ENCODE peak calls at places on chromosomes 7 and 10, in six cellular contexts. T is heart left ventricle, G is body of pancreas, F is right lobe of liver, V is tibial nerve, C is NB4. X is an unnamed sample.

GRCh38 chr7:151207315-151207714 is 3.0 kb downstream of the H2BK1 start:
- DNase-seq in V (no peak), C (no peak), G (no peak), F (no peak), T (no peak), X (no peak)

GRCh38 chr10:42475168-42476098 is 162.9 kb downstream of the ZNF33B start:
- DNase-seq in V (no peak), G (peak; percentile 11), T (no peak), F (no peak), C (no peak), X (no peak)

GRCh38 chr10:3782099-3782455 is 2.9 kb downstream of the KLF6 start:
- DNase-seq in G (no peak), V (no peak), F (no peak), T (no peak), C (no peak), X (no peak)

GRCh38 chr7:84117304-84117703 is 77.3 kb downstream of the SEMA3A start:
- DNase-seq in T (no peak), G (no peak), C (no peak), F (no peak), V (no peak), X (no peak)

GRCh38 chr7:101066858-101067227 is 18.4 kb upstream of the TRIM56 start:
- DNase-seq in C (no peak), G (no peak), F (no peak), T (no peak), V (no peak), X (no peak)

GRCh38 chr7:319267-319661 is 29.3 kb downstream of the FOXL3 start:
- DNase-seq in V (no peak), G (no peak), F (no peak), C (no peak), T (peak; percentile 48), X (no peak)

GRCh38 chr7:155713382-155713781 is 68.9 kb downstream of the RBM33 start:
- DNase-seq in F (peak; percentile 41), C (peak; percentile 17), G (peak; percentile 82), V (no peak), T (no peak), X (no peak)

GRCh38 chr7:53111061-53111460 is 75.6 kb downstream of the POM121L12 start:
- DNase-seq in T (no peak), C (no peak), F (no peak), G (no peak), V (no peak), X (no peak)

GRCh38 chr7:28748934-28749584 is 209.1 kb downstream of the TRIL start:
- DNase-seq in G (no peak), F (no peak), V (no peak), T (peak; percentile 32), C (peak; percentile 77), X (peak; percentile 77)

GRCh38 chr7:24877790-24878311 is 102.1 kb downstream of the OSBPL3 start:
- DNase-seq in C (no peak), G (no peak), F (no peak), V (peak; percentile 12), T (no peak), X (no peak)

GRCh38 chr7:158814637-158815036 is 14.7 kb downstream of the ESYT2 start:
- DNase-seq in F (no peak), G (no peak), C (peak; percentile 54), V (no peak), T (no peak), X (no peak)

GRCh38 chr7:22675917-22676343 is 51.1 kb upstream of the IL6 start:
- DNase-seq in V (no peak), F (no peak), T (no peak), G (no peak), C (no peak), X (no peak)

GRCh38 chr7:3154881-3155494 is 111.3 kb upstream of the CARD11 start:
- DNase-seq in C (peak; percentile 68), G (peak; percentile 47), F (no peak), V (peak; percentile 47), T (no peak), X (no peak)

GRCh38 chr7:107167483-107168232 is 1.1 kb upstream of the HBP1 start:
- DNase-seq in V (peak; percentile 68), G (peak; percentile 66), C (peak; percentile 84), T (no peak), F (peak; percentile 69), X (no peak)

GRCh38 chr7:107170051-107170661 is 1.4 kb downstream of the HBP1 start:
- DNase-seq in G (no peak), V (no peak), T (no peak), C (no peak), F (no peak), X (no peak)

GRCh38 chr7:107168233-107169119 is at the start of gene HBP1:
- DNase-seq in F (peak; percentile 97), T (peak; percentile 99), C (peak; percentile 100), V (peak; percentile 100), G (peak; percentile 99), X (peak; percentile 100)

GRCh38 chr7:107171496-107171895 is 2.7 kb downstream of the HBP1 start:
- DNase-seq in G (no peak), F (no peak), C (no peak), T (no peak), V (no peak), X (no peak)

DNA sequence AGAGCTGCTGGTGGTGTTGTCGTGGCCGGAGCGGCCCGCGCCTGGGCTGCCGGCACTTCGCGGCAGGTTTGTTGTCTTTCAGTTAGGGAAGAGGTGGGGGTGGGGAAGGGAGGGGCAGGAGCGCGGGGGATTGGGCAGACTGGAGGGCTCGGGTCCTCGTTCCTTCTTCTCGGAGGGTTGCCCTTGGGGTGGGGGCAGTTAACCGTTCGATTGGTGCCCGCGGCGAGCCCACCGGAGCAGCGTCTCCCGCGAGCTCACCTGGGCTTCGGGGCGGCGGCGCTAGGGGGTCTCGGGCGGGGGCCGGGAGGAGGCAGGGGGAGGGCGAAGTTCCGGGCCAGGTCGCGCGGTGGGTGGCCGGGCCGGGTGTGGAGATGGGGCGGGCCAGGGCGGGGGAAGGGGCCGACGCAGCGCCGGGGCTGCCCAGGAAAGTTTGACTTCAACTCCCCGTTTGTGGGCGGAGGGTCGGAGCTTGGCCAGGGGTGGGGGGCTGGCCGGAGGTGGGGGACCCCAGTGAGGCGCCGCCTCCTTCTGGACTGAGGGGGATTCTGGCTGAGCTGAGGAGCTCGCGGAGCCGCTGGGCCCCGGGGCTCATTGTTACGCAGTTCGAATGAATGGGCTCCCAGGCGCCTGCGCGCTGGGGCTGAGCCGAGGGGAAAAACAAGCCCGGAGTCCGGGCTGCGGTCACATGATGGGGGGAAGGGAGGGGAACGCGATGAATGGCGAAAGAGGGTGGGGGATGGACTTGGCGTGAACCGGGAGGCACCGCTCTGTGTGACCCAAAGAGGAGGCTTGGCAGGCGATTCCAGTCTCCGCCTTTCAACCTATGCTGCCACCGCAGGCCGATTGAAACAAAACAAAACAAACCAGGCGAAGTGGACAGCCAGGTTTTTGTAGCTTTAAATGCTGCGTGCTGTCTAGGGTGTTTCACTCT is 582 bp downstream of the HBP1 start:
- DNase-seq in F (peak; percentile 96), G (peak; percentile 97), T (peak; percentile 98), C (peak; percentile 99), V (peak; percentile 98), X (peak; percentile 99)
- TF ChIP-seq POLR2A in F (peak; percentile 47), G (peak; percentile 72), T (peak; percentile 49), C (peak; percentile 75), V (peak; percentile 88), X (peak; percentile 45)

GRCh38 chr7:19107392-19108147 is 9.9 kb downstream of the TWIST1 start:
- DNase-seq in T (peak; percentile 24), C (peak; percentile 56), G (no peak), F (no peak), V (peak; percentile 49), X (peak; percentile 78)
- H3K4me3 ChIP-seq in T (peak overlapping the region; percentile 44), C (peak overlapping the region; percentile 34), G (no peak overlapping the region), F (no peak overlapping the region), V (peak overlapping the region; percentile 53), X (peak overlapping the region; percentile 46)

GRCh38 chr10:70978816-70979215 is 90.5 kb upstream of the PCBD1 start:
- DNase-seq in F (no peak), V (no peak), G (no peak), T (no peak), C (no peak), X (no peak)
- TF ChIP-seq CTCF in F (no peak), V (no peak), G (no peak), T (no peak), C (no peak), X (no peak)

DNA sequence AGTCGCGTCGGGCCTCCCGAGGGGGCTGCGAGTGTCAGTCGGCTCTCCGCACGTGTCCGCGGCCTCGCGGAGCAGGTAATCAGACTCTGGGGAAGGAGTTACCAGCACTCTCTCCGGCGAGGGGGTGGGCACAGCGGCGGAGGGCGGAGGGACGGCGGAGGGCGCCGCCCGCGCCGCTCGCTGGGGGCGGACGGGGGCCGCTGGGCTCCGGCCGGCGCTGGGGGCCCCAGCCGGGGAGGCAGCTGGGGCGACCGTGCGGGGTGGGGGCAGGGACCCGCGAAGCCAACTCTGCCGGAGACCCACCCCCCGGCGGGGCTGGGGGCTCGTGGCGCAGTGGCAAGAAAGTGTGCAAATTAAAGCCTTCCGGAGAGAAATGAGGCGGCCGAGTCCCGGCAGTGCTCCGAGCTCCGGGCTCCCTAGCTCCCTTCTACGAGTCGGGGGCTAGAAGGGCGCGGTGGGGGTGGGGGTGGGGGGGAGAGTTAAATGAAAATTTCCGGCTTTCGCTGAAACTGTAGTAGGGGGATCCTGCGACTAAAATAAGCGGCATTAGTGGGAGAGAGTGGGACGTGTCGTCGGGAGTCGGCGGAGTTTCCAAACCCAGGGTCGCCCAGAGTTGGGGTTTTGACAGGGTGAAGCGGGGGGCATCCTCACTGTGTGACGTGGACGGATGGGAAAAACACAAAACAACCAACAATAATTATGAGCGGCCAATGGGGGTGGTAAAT is at the start of gene CDK6:
- DNase-seq in T (peak; percentile 70), G (peak; percentile 69), F (peak; percentile 71), V (peak; percentile 25), C (peak; percentile 64), X (peak; percentile 79)
- TF ChIP-seq POLR2A in T (peak; percentile 44), G (peak; percentile 34), F (peak; percentile 27), V (no peak), C (peak; percentile 18), X (no peak)

GRCh38 chr7:31811650-31812461 is 124.8 kb downstream of the PPP1R17 start:
- DNase-seq in C (peak; percentile 91), T (peak; percentile 42), V (peak; percentile 25), F (no peak), G (no peak), X (no peak)
- H3K4me3 ChIP-seq in C (peak overlapping the region; percentile 4), T (no peak overlapping the region), V (no peak overlapping the region), F (no peak overlapping the region), G (no peak overlapping the region), X (no peak overlapping the region)

GRCh38 chr7:41977165-41977651 is 259.8 kb downstream of the GLI3 start:
- DNase-seq in T (peak; percentile 26), F (no peak), G (no peak), V (peak; percentile 36), C (peak; percentile 70), X (no peak)
- TF ChIP-seq CTCF in T (peak; percentile 55), F (peak; percentile 58), G (peak; percentile 60), V (peak; percentile 61), C (peak; percentile 93), X (peak; percentile 31)

GRCh38 chr10:77873558-77874380 is 52.8 kb downstream of the DLG5 start:
- DNase-seq in V (no peak), C (peak; percentile 94), T (no peak), F (no peak), G (peak; percentile 41), X (no peak)
- TF ChIP-seq POLR2A in V (no peak), C (no peak), T (no peak), F (no peak), G (no peak), X (no peak)